ENCODE peak calls at places on chromosome 5, in seven cellular contexts. C, Y, W, G, A, M and V are unnamed samples. For H3K4me1 and H3K9me3, the result is how much of the 10 kb centered on the place peaks cover.

GRCh38 chr5:140236896-140237598 is 62.1 kb downstream of the CYSTM1 start:
- DNase-seq in C (no peak), Y (no peak), W (no peak), G (no peak), A (no peak), M (no peak), V (no peak)

GRCh38 chr5:7592910-7593309 is 197.0 kb downstream of the ADCY2 start:
- DNase-seq in C (no peak), Y (no peak), W (peak), G (no peak), A (no peak), M (no peak), V (no peak)

GRCh38 chr5:141258948-141259347 is 13.8 kb downstream of the PCDHB15 start:
- DNase-seq in C (no peak), Y (no peak), W (no peak), G (no peak), A (no peak), M (no peak), V (no peak)

GRCh38 chr5:76114192-76114795 is 31.1 kb downstream of the SV2C start:
- DNase-seq in C (no peak), Y (peak), W (no peak), G (no peak), A (no peak), M (no peak), V (no peak)

GRCh38 chr5:7897014-7897600 is 28.2 kb downstream of the MTRR start:
- DNase-seq in C (no peak), Y (peak), W (peak), G (no peak), A (peak), M (no peak), V (peak)

GRCh38 chr5:147290261-147290660 is 55.4 kb downstream of the STK32A start:
- DNase-seq in C (no peak), Y (peak), W (no peak), G (no peak), A (no peak), M (no peak), V (no peak)

GRCh38 chr5:148387325-148387724 is 3.6 kb downstream of the FBXO38 start:
- DNase-seq in C (no peak), Y (no peak), W (no peak), G (no peak), A (peak), M (no peak), V (no peak)

GRCh38 chr5:37214550-37214949 is 34.6 kb downstream of the CPLANE1 start:
- DNase-seq in C (no peak), Y (no peak), W (no peak), G (no peak), A (no peak), M (no peak), V (no peak)

GRCh38 chr5:81779125-81779934 is 28.4 kb upstream of the SSBP2 start:
- DNase-seq in C (peak), Y (peak), W (no peak), G (peak), A (peak), M (peak), V (peak)

GRCh38 chr5:16937023-16937379 is 913 bp upstream of the MYO10 start:
- DNase-seq in C (no peak), Y (no peak), W (no peak), G (peak), A (no peak), M (no peak), V (no peak)

GRCh38 chr5:93705896-93706295 is 35.5 kb downstream of the POU5F2 start:
- DNase-seq in C (no peak), Y (no peak), W (no peak), G (no peak), A (peak), M (no peak), V (no peak)

GRCh38 chr5:59592101-59592500 is 301.4 kb downstream of the PDE4D start:
- DNase-seq in C (no peak), Y (no peak), W (no peak), G (no peak), A (peak), M (peak), V (no peak)

GRCh38 chr5:27450607-27451006 is 412.2 kb upstream of the CDH9 start:
- DNase-seq in C (no peak), Y (no peak), W (no peak), G (no peak), A (peak), M (no peak), V (no peak)

GRCh38 chr5:17302590-17302989 is 85.2 kb downstream of the BASP1 start:
- DNase-seq in C (no peak), Y (peak), W (no peak), G (no peak), A (peak), M (no peak), V (no peak)

GRCh38 chr5:137191179-137191578 is 307.9 kb downstream of the SPOCK1 start:
- DNase-seq in C (no peak), Y (no peak), W (no peak), G (no peak), A (no peak), M (no peak), V (no peak)

GRCh38 chr5:6082685-6083084 is 295.7 kb downstream of the MED10 start:
- DNase-seq in C (no peak), Y (no peak), W (no peak), G (no peak), A (no peak), M (no peak), V (peak)

GRCh38 chr5:40374853-40375252 is 304.9 kb upstream of the PTGER4 start:
- DNase-seq in C (no peak), Y (no peak), W (no peak), G (no peak), A (no peak), M (no peak), V (no peak)

GRCh38 chr5:145835839-145836222 is 689 bp upstream of the PRELID2 start:
- DNase-seq in C (no peak), Y (no peak), W (no peak), G (no peak), A (no peak), M (no peak), V (no peak)

DNA sequence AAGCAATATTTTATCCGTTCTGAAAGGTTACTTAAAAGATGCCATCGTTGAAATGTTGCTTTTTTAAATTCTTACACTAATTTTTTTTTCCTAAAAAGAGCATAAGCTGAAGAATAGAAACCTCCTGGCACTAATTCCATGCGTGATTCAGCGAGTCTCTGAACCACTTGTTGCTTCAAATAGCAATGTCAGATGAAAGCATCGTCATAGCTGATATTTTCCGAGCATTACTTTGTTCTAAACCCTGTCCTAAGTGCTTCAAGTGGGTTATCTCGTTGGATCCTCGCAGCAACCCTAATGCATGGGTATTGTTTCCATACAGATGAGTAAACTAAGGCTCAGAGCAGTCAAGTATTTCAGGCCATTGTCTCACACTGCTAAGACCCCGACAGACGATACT is 79.7 kb downstream of the CDH6 start:
- DNase-seq in C (no peak), Y (no peak), W (no peak), G (no peak), A (no peak), M (no peak), V (no peak)
- H3K4me3 ChIP-seq in C (peak), Y (peak), W (no peak), G (no peak), A (no peak), M (no peak), V (no peak)

GRCh38 chr5:14257995-14258403 is 114.9 kb downstream of the TRIO start:
- DNase-seq in C (no peak), Y (no peak), W (no peak), G (no peak), A (no peak), M (no peak), V (no peak)
- H3K4me1 ChIP-seq in C (under half), Y (under half), W (under half), G (under half), A (under half), M (under half), V (under half)

GRCh38 chr5:25416960-25417359 is 772.2 kb upstream of the CDH10 start:
- DNase-seq in C (no peak), Y (no peak), W (no peak), G (no peak), A (no peak), M (no peak), V (no peak)

GRCh38 chr5:25415970-25416369 is 771.2 kb upstream of the CDH10 start:
- DNase-seq in C (no peak), Y (no peak), W (no peak), G (no peak), A (no peak), M (no peak), V (no peak)

GRCh38 chr5:25412116-25412661 is 767.4 kb upstream of the CDH10 start:
- DNase-seq in C (no peak), Y (no peak), W (no peak), G (no peak), A (no peak), M (no peak), V (no peak)

GRCh38 chr5:25418319-25418859 is 773.6 kb upstream of the CDH10 start:
- DNase-seq in C (no peak), Y (no peak), W (no peak), G (no peak), A (no peak), M (no peak), V (no peak)

DNA sequence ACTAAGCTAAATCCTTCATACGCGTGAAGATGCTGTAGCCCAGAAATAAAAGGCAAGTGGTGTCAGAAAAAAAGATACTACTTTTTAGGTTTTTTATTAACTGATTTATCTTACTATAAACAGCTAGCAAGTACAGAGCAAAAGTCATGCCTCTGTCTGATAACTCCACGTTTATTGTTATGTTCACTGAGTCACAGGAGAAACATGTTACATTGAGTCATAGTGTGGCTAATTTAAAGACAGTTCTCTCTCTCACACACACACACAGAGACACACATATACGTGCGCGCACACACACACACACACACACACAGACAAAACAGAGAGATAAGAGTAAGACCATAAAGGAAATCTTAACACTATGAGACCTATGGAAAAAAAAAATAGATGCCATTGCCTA is 770.0 kb upstream of the CDH10 start:
- DNase-seq in C (no peak), Y (no peak), W (no peak), G (no peak), A (no peak), M (no peak), V (no peak)
- H3K9me3 ChIP-seq in C (under half), Y (under half), W (under half), G (under half), A (under half), M (under half), V (under half)

DNA sequence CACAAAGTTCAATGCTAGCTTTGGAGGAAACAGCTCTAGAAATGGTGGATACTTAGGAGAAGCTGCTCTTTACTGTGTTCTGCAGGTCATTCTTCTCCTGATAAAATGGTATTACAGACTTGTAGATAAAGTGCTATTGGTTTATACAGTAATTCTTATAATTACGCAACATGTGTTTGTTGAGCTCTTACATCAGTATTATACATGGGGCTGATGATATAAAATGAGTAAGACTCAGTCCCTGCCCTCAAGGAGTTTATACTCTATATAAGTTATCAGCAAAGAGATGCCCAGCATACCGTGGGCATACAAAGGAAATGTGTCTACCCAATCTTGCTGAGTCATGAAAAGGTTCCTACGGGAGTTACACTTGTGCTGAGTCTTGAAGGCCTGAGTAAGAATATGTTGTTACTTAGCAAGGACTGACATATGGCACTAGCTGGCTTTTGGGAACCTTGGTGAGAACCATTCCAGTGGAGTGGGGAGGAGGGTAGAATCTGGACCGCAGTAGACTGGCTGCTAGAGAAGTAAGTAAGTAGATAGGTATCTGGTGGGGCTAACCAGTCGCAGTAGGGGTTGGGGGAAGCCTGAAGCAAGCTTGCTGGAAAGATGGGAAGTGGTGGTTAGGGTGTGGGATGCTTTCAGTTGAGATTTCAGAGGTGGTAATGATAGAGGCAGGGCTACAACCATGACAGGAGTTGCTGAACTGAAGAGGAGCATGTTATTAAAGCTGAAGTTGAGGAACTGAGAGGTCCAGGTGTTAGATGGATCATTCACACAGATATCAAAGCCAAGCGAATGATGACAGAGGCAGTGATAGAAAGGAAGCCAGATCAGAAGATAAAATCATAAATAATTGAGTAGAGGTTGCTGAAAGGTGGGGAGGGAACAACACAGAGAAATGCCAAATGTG is 11.1 kb upstream of the TTC23L start:
- DNase-seq in C (no peak), Y (no peak), W (no peak), G (no peak), A (no peak), M (no peak), V (no peak)
- H3K4me3 ChIP-seq in C (no peak), Y (no peak), W (no peak), G (no peak), A (no peak), M (no peak), V (no peak)

GRCh38 chr5:157267766-157268480 is 2.0 kb downstream of the CYFIP2 start:
- DNase-seq in C (no peak), Y (no peak), W (no peak), G (no peak), A (no peak), M (peak), V (no peak)
- H3K4me1 ChIP-seq in C (under half), Y (under half), W (under half), G (under half), A (half or more), M (under half), V (under half)

DNA sequence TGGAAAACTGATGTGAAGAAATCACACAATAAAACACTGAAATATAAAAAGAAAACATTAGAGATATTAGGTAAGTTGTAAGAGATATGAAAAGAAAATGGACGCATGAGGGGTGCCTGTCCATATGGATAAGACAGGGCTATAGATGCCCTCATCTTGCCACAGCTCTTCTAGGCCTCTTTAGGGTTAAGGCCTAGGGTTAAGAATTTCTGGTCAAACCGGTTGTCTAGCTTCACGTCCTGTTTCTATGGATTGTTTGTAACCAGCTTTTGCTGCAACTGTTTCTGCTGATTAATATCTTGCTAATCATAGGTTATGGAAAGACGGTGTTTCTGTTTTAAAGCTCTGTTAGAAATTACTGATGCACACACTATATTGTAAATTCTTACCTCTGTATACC is 389.9 kb upstream of the CTNND2 start:
- DNase-seq in C (no peak), Y (no peak), W (no peak), G (no peak), A (no peak), M (no peak), V (no peak)
- H3K9me3 ChIP-seq in C (under half), Y (under half), W (under half), G (under half), A (under half), M (under half), V (under half)

GRCh38 chr5:65801332-65801731 is 79.3 kb downstream of the NLN start:
- DNase-seq in C (no peak), Y (no peak), W (no peak), G (no peak), A (peak), M (no peak), V (peak)

GRCh38 chr5:65802820-65803219 is 80.8 kb downstream of the NLN start:
- DNase-seq in C (no peak), Y (no peak), W (no peak), G (no peak), A (no peak), M (no peak), V (no peak)

GRCh38 chr5:65803699-65804426 is 81.9 kb downstream of the NLN start:
- DNase-seq in C (no peak), Y (no peak), W (no peak), G (no peak), A (peak), M (no peak), V (no peak)

GRCh38 chr5:65800775-65801174 is 78.8 kb downstream of the NLN start:
- DNase-seq in C (no peak), Y (no peak), W (no peak), G (no peak), A (no peak), M (no peak), V (no peak)

GRCh38 chr5:65802080-65802479 is 80.1 kb downstream of the NLN start:
- DNase-seq in C (no peak), Y (no peak), W (no peak), G (no peak), A (no peak), M (no peak), V (no peak)
- H3K4me3 ChIP-seq in C (no peak), Y (no peak), W (peak), G (no peak), A (no peak), M (no peak), V (no peak)

GRCh38 chr5:32279223-32279622 is 33.5 kb downstream of the MTMR12 start:
- DNase-seq in C (no peak), Y (no peak), W (no peak), G (no peak), A (no peak), M (no peak), V (no peak)
- H3K4me1 ChIP-seq in C (under half), Y (under half), W (under half), G (under half), A (under half), M (under half), V (under half)

GRCh38 chr5:180253036-180253824 is 38.7 kb downstream of the MAPK9 start:
- DNase-seq in C (no peak), Y (no peak), W (peak), G (peak), A (no peak), M (no peak), V (no peak)
- H3K9me3 ChIP-seq in C (half or more), Y (under half), W (half or more), G (half or more), A (under half), M (half or more), V (half or more)